ENCODE peak calls at places on chromosomes 6 and 20, in eight cellular contexts. One of them, this sample, is unnamed.

GRCh38 chr6:157823001-157823522 is at the start of gene SNX9:
- DNase-seq in H7: peak
- DNase-seq in naive thymus-derived CD8-positive, alpha-beta T cell: peak
- DNase-seq in cardiac muscle cell: peak
- DNase-seq in effector memory CD4-positive, alpha-beta T cell: peak
- DNase-seq in neural progenitor cell: peak
- DNase-seq in ACHN: peak
- DNase-seq in GM04504: peak
- DNase-seq in this sample: no peak

GRCh38 chr6:108288742-108289141 is 6.1 kb upstream of the AFG1L start:
- DNase-seq in H7: no peak
- DNase-seq in neural progenitor cell: no peak
- DNase-seq in ACHN: no peak
- DNase-seq in GM04504: no peak
- DNase-seq in cardiac muscle cell: no peak
- DNase-seq in naive thymus-derived CD8-positive, alpha-beta T cell: no peak
- DNase-seq in effector memory CD4-positive, alpha-beta T cell: no peak
- DNase-seq in this sample: no peak

GRCh38 chr20:1941226-1941625 is 46.0 kb downstream of the SIRPA start:
- DNase-seq in cardiac muscle cell: no peak
- DNase-seq in naive thymus-derived CD8-positive, alpha-beta T cell: no peak
- DNase-seq in effector memory CD4-positive, alpha-beta T cell: no peak
- DNase-seq in H7: no peak
- DNase-seq in GM04504: no peak
- DNase-seq in ACHN: no peak
- DNase-seq in neural progenitor cell: no peak
- DNase-seq in this sample: peak

GRCh38 chr6:133241088-133241900 is at the start of gene EYA4:
- DNase-seq in effector memory CD4-positive, alpha-beta T cell: no peak
- DNase-seq in cardiac muscle cell: peak
- DNase-seq in H7: peak
- DNase-seq in naive thymus-derived CD8-positive, alpha-beta T cell: no peak
- DNase-seq in neural progenitor cell: peak
- DNase-seq in ACHN: no peak
- DNase-seq in GM04504: no peak
- DNase-seq in this sample: no peak

GRCh38 chr20:7959484-7959883 is 19.2 kb upstream of the HAO1 start:
- DNase-seq in ACHN: no peak
- DNase-seq in GM04504: no peak
- DNase-seq in naive thymus-derived CD8-positive, alpha-beta T cell: no peak
- DNase-seq in neural progenitor cell: no peak
- DNase-seq in cardiac muscle cell: no peak
- DNase-seq in effector memory CD4-positive, alpha-beta T cell: no peak
- DNase-seq in H7: no peak
- DNase-seq in this sample: peak

GRCh38 chr20:62898970-62899632 is 27.2 kb downstream of the DIDO1 start:
- DNase-seq in naive thymus-derived CD8-positive, alpha-beta T cell: no peak
- DNase-seq in H7: peak
- DNase-seq in GM04504: no peak
- DNase-seq in neural progenitor cell: no peak
- DNase-seq in ACHN: no peak
- DNase-seq in effector memory CD4-positive, alpha-beta T cell: no peak
- DNase-seq in cardiac muscle cell: no peak
- DNase-seq in this sample: no peak

GRCh38 chr6:11614534-11615213 is 77.1 kb downstream of the TMEM170B start:
- DNase-seq in neural progenitor cell: no peak
- DNase-seq in H7: no peak
- DNase-seq in naive thymus-derived CD8-positive, alpha-beta T cell: no peak
- DNase-seq in ACHN: no peak
- DNase-seq in effector memory CD4-positive, alpha-beta T cell: no peak
- DNase-seq in GM04504: no peak
- DNase-seq in cardiac muscle cell: no peak
- DNase-seq in this sample: no peak

GRCh38 chr6:116217069-116217468 is 36.8 kb downstream of the TSPYL4 start:
- DNase-seq in H7: no peak
- DNase-seq in naive thymus-derived CD8-positive, alpha-beta T cell: peak
- DNase-seq in cardiac muscle cell: peak
- DNase-seq in neural progenitor cell: peak
- DNase-seq in ACHN: peak
- DNase-seq in GM04504: no peak
- DNase-seq in effector memory CD4-positive, alpha-beta T cell: no peak
- DNase-seq in this sample: peak

GRCh38 chr6:167568407-167569024 is 243.6 kb downstream of the TTLL2 start:
- DNase-seq in GM04504: no peak
- DNase-seq in cardiac muscle cell: no peak
- DNase-seq in H7: peak
- DNase-seq in effector memory CD4-positive, alpha-beta T cell: no peak
- DNase-seq in ACHN: no peak
- DNase-seq in neural progenitor cell: no peak
- DNase-seq in naive thymus-derived CD8-positive, alpha-beta T cell: no peak
- DNase-seq in this sample: no peak

GRCh38 chr20:44033344-44033743 is 118.7 kb downstream of the TOX2 start:
- DNase-seq in effector memory CD4-positive, alpha-beta T cell: no peak
- DNase-seq in GM04504: no peak
- DNase-seq in H7: no peak
- DNase-seq in neural progenitor cell: no peak
- DNase-seq in ACHN: no peak
- DNase-seq in cardiac muscle cell: no peak
- DNase-seq in naive thymus-derived CD8-positive, alpha-beta T cell: no peak
- DNase-seq in this sample: no peak

GRCh38 chr20:38804682-38805501 is 605 bp upstream of the PPP1R16B start:
- DNase-seq in effector memory CD4-positive, alpha-beta T cell: peak
- DNase-seq in GM04504: no peak
- DNase-seq in ACHN: no peak
- DNase-seq in neural progenitor cell: peak
- DNase-seq in naive thymus-derived CD8-positive, alpha-beta T cell: peak
- DNase-seq in H7: peak
- DNase-seq in cardiac muscle cell: no peak
- DNase-seq in this sample: peak

GRCh38 chr6:39379026-39379425 is 56.5 kb upstream of the KCNK16 start:
- DNase-seq in neural progenitor cell: no peak
- DNase-seq in GM04504: no peak
- DNase-seq in cardiac muscle cell: no peak
- DNase-seq in ACHN: no peak
- DNase-seq in effector memory CD4-positive, alpha-beta T cell: no peak
- DNase-seq in naive thymus-derived CD8-positive, alpha-beta T cell: no peak
- DNase-seq in H7: no peak
- DNase-seq in this sample: no peak

GRCh38 chr6:56772737-56773184 is 130.1 kb upstream of the DST start:
- DNase-seq in neural progenitor cell: peak
- DNase-seq in ACHN: peak
- DNase-seq in GM04504: peak
- DNase-seq in naive thymus-derived CD8-positive, alpha-beta T cell: no peak
- DNase-seq in cardiac muscle cell: no peak
- DNase-seq in H7: no peak
- DNase-seq in effector memory CD4-positive, alpha-beta T cell: no peak
- DNase-seq in this sample: peak

GRCh38 chr6:148780918-148781436 is 34.1 kb downstream of the UST start:
- DNase-seq in cardiac muscle cell: peak
- DNase-seq in naive thymus-derived CD8-positive, alpha-beta T cell: no peak
- DNase-seq in effector memory CD4-positive, alpha-beta T cell: no peak
- DNase-seq in ACHN: no peak
- DNase-seq in GM04504: no peak
- DNase-seq in H7: no peak
- DNase-seq in neural progenitor cell: no peak
- DNase-seq in this sample: no peak

GRCh38 chr6:52725530-52726192 is 37.6 kb downstream of the GSTA2 start:
- DNase-seq in H7: no peak
- DNase-seq in cardiac muscle cell: no peak
- DNase-seq in neural progenitor cell: no peak
- DNase-seq in GM04504: no peak
- DNase-seq in naive thymus-derived CD8-positive, alpha-beta T cell: no peak
- DNase-seq in effector memory CD4-positive, alpha-beta T cell: no peak
- DNase-seq in ACHN: no peak
- DNase-seq in this sample: peak

GRCh38 chr6:108541843-108542795 is 18.6 kb upstream of the FOXO3 start:
- DNase-seq in neural progenitor cell: peak
- DNase-seq in effector memory CD4-positive, alpha-beta T cell: peak
- DNase-seq in GM04504: peak
- DNase-seq in H7: peak
- DNase-seq in ACHN: peak
- DNase-seq in cardiac muscle cell: peak
- DNase-seq in naive thymus-derived CD8-positive, alpha-beta T cell: peak
- DNase-seq in this sample: peak

GRCh38 chr6:106110167-106110826 is 24.2 kb downstream of the PRDM1 start:
- DNase-seq in H7: no peak
- DNase-seq in neural progenitor cell: no peak
- DNase-seq in GM04504: no peak
- DNase-seq in naive thymus-derived CD8-positive, alpha-beta T cell: no peak
- DNase-seq in ACHN: no peak
- DNase-seq in effector memory CD4-positive, alpha-beta T cell: no peak
- DNase-seq in cardiac muscle cell: no peak
- DNase-seq in this sample: no peak

GRCh38 chr6:150937126-150937906 is 71.8 kb downstream of the MTHFD1L start:
- DNase-seq in neural progenitor cell: no peak
- DNase-seq in H7: no peak
- DNase-seq in GM04504: no peak
- DNase-seq in cardiac muscle cell: no peak
- DNase-seq in ACHN: no peak
- DNase-seq in naive thymus-derived CD8-positive, alpha-beta T cell: no peak
- DNase-seq in effector memory CD4-positive, alpha-beta T cell: no peak
- DNase-seq in this sample: no peak

GRCh38 chr6:31580807-31581437 is 1.3 kb downstream of the LTB start:
- DNase-seq in ACHN: peak
- DNase-seq in GM04504: peak
- DNase-seq in naive thymus-derived CD8-positive, alpha-beta T cell: peak
- DNase-seq in effector memory CD4-positive, alpha-beta T cell: peak
- DNase-seq in neural progenitor cell: peak
- DNase-seq in H7: peak
- DNase-seq in cardiac muscle cell: peak
- DNase-seq in this sample: peak

GRCh38 chr6:84013931-84014330 is 19.6 kb upstream of the MRAP2 start:
- DNase-seq in effector memory CD4-positive, alpha-beta T cell: no peak
- DNase-seq in ACHN: no peak
- DNase-seq in H7: no peak
- DNase-seq in cardiac muscle cell: no peak
- DNase-seq in GM04504: no peak
- DNase-seq in neural progenitor cell: no peak
- DNase-seq in naive thymus-derived CD8-positive, alpha-beta T cell: no peak
- DNase-seq in this sample: no peak

GRCh38 chr6:162733489-162733888 is 5.7 kb downstream of the PACRG start:
- DNase-seq in cardiac muscle cell: no peak
- DNase-seq in neural progenitor cell: no peak
- DNase-seq in H7: no peak
- DNase-seq in effector memory CD4-positive, alpha-beta T cell: no peak
- DNase-seq in GM04504: no peak
- DNase-seq in ACHN: no peak
- DNase-seq in naive thymus-derived CD8-positive, alpha-beta T cell: peak
- DNase-seq in this sample: no peak

GRCh38 chr20:63778034-63778752 is 38.6 kb downstream of the SLC2A4RG start:
- DNase-seq in H7: peak
- DNase-seq in GM04504: no peak
- DNase-seq in effector memory CD4-positive, alpha-beta T cell: no peak
- DNase-seq in naive thymus-derived CD8-positive, alpha-beta T cell: no peak
- DNase-seq in cardiac muscle cell: no peak
- DNase-seq in ACHN: no peak
- DNase-seq in neural progenitor cell: no peak
- DNase-seq in this sample: no peak

GRCh38 chr20:35040646-35041045 is 52.0 kb downstream of the TRPC4AP start:
- DNase-seq in H7: no peak
- DNase-seq in ACHN: no peak
- DNase-seq in cardiac muscle cell: no peak
- DNase-seq in naive thymus-derived CD8-positive, alpha-beta T cell: no peak
- DNase-seq in effector memory CD4-positive, alpha-beta T cell: no peak
- DNase-seq in neural progenitor cell: no peak
- DNase-seq in GM04504: no peak
- DNase-seq in this sample: no peak

GRCh38 chr6:143741480-143741879 is 63.7 kb downstream of the PHACTR2 start:
- DNase-seq in H7: no peak
- DNase-seq in ACHN: no peak
- DNase-seq in effector memory CD4-positive, alpha-beta T cell: no peak
- DNase-seq in neural progenitor cell: no peak
- DNase-seq in naive thymus-derived CD8-positive, alpha-beta T cell: no peak
- DNase-seq in cardiac muscle cell: no peak
- DNase-seq in GM04504: no peak
- DNase-seq in this sample: no peak

GRCh38 chr6:44627091-44627878 is 239.8 kb downstream of the CDC5L start:
- DNase-seq in effector memory CD4-positive, alpha-beta T cell: no peak
- DNase-seq in H7: peak
- DNase-seq in GM04504: no peak
- DNase-seq in ACHN: no peak
- DNase-seq in cardiac muscle cell: no peak
- DNase-seq in neural progenitor cell: peak
- DNase-seq in naive thymus-derived CD8-positive, alpha-beta T cell: no peak
- DNase-seq in this sample: no peak

GRCh38 chr6:2166717-2167116 is 78.7 kb downstream of the GMDS start:
- DNase-seq in naive thymus-derived CD8-positive, alpha-beta T cell: no peak
- DNase-seq in neural progenitor cell: no peak
- DNase-seq in effector memory CD4-positive, alpha-beta T cell: no peak
- DNase-seq in ACHN: no peak
- DNase-seq in H7: no peak
- DNase-seq in cardiac muscle cell: no peak
- DNase-seq in GM04504: no peak
- DNase-seq in this sample: peak

GRCh38 chr6:160427312-160428068 is 79.3 kb downstream of the SLC22A3 start:
- DNase-seq in effector memory CD4-positive, alpha-beta T cell: no peak
- DNase-seq in cardiac muscle cell: no peak
- DNase-seq in GM04504: no peak
- DNase-seq in H7: no peak
- DNase-seq in neural progenitor cell: no peak
- DNase-seq in ACHN: no peak
- DNase-seq in naive thymus-derived CD8-positive, alpha-beta T cell: no peak
- DNase-seq in this sample: no peak

GRCh38 chr6:166313255-166314070 is 5.3 kb upstream of the PRR18 start:
- DNase-seq in H7: peak
- DNase-seq in ACHN: peak
- DNase-seq in neural progenitor cell: peak
- DNase-seq in GM04504: peak
- DNase-seq in naive thymus-derived CD8-positive, alpha-beta T cell: peak
- DNase-seq in effector memory CD4-positive, alpha-beta T cell: no peak
- DNase-seq in cardiac muscle cell: peak
- DNase-seq in this sample: peak

GRCh38 chr20:33936651-33937050 is 57.1 kb upstream of the RALY start:
- DNase-seq in effector memory CD4-positive, alpha-beta T cell: no peak
- DNase-seq in neural progenitor cell: no peak
- DNase-seq in H7: no peak
- DNase-seq in GM04504: no peak
- DNase-seq in ACHN: no peak
- DNase-seq in cardiac muscle cell: no peak
- DNase-seq in naive thymus-derived CD8-positive, alpha-beta T cell: no peak
- DNase-seq in this sample: no peak

GRCh38 chr6:2792330-2792729 is 27.1 kb downstream of the WRNIP1 start:
- DNase-seq in ACHN: no peak
- DNase-seq in H7: no peak
- DNase-seq in naive thymus-derived CD8-positive, alpha-beta T cell: no peak
- DNase-seq in effector memory CD4-positive, alpha-beta T cell: no peak
- DNase-seq in cardiac muscle cell: no peak
- DNase-seq in GM04504: no peak
- DNase-seq in neural progenitor cell: no peak
- DNase-seq in this sample: no peak

GRCh38 chr20:31856516-31856915 is 11.1 kb upstream of the FOXS1 start:
- DNase-seq in neural progenitor cell: no peak
- DNase-seq in effector memory CD4-positive, alpha-beta T cell: no peak
- DNase-seq in cardiac muscle cell: no peak
- DNase-seq in ACHN: no peak
- DNase-seq in naive thymus-derived CD8-positive, alpha-beta T cell: no peak
- DNase-seq in H7: no peak
- DNase-seq in GM04504: no peak
- DNase-seq in this sample: no peak

GRCh38 chr6:157615411-157615763 is 207.7 kb upstream of the SNX9 start:
- DNase-seq in ACHN: no peak
- DNase-seq in H7: no peak
- DNase-seq in neural progenitor cell: no peak
- DNase-seq in effector memory CD4-positive, alpha-beta T cell: no peak
- DNase-seq in naive thymus-derived CD8-positive, alpha-beta T cell: no peak
- DNase-seq in GM04504: no peak
- DNase-seq in cardiac muscle cell: no peak
- DNase-seq in this sample: no peak

GRCh38 chr6:25107218-25107617 is 171.5 kb upstream of the RIPOR2 start:
- DNase-seq in naive thymus-derived CD8-positive, alpha-beta T cell: no peak
- DNase-seq in neural progenitor cell: no peak
- DNase-seq in effector memory CD4-positive, alpha-beta T cell: no peak
- DNase-seq in GM04504: no peak
- DNase-seq in ACHN: no peak
- DNase-seq in H7: no peak
- DNase-seq in cardiac muscle cell: no peak
- DNase-seq in this sample: no peak

GRCh38 chr20:33669873-33670640 is 3.3 kb downstream of the ACTL10 start:
- DNase-seq in neural progenitor cell: no peak
- DNase-seq in H7: no peak
- DNase-seq in cardiac muscle cell: no peak
- DNase-seq in ACHN: no peak
- DNase-seq in GM04504: no peak
- DNase-seq in naive thymus-derived CD8-positive, alpha-beta T cell: no peak
- DNase-seq in effector memory CD4-positive, alpha-beta T cell: no peak
- DNase-seq in this sample: no peak